ENCODE peak calls at places on chromosomes 4 and X, in nine cellular contexts. H, G, A, U, D, L, I, K and F are unnamed samples.

GRCh38 chr4:76905521-76905920 is 7.6 kb upstream of the SOWAHB start:
- DNase-seq in H (no peak), G (no peak), A (no peak), U (no peak), D (no peak), L (no peak), I (no peak), K (peak), F (no peak)

GRCh38 chr4:29278580-29278979 is 1441.6 kb upstream of the PCDH7 start:
- DNase-seq in H (no peak), G (no peak), A (no peak), U (no peak), D (no peak), L (peak), I (no peak), K (peak), F (no peak)

GRCh38 chr4:150080875-150081274 is 2.6 kb downstream of the DCLK2 start:
- DNase-seq in H (no peak), G (no peak), A (no peak), U (no peak), D (no peak), L (no peak), I (no peak), K (no peak), F (no peak)

GRCh38 chr4:53920116-53920515 is 144.3 kb downstream of the CHIC2 start:
- DNase-seq in H (no peak), G (no peak), A (no peak), U (no peak), D (no peak), L (peak), I (peak), K (peak), F (no peak)

GRCh38 chr4:119068529-119068962 is 67.1 kb upstream of the MYOZ2 start:
- DNase-seq in H (no peak), G (no peak), A (no peak), U (no peak), D (no peak), L (peak), I (no peak), K (peak), F (no peak)

GRCh38 chr4:77443941-77444340 is 161.7 kb upstream of the CXCL13 start:
- DNase-seq in H (no peak), G (no peak), A (no peak), U (no peak), D (no peak), L (no peak), I (no peak), K (no peak), F (no peak)

GRCh38 chrX:20309796-20310195 is 43.1 kb upstream of the RPS6KA3 start:
- DNase-seq in H (no peak), G (no peak), A (no peak), U (no peak), D (no peak), L (no peak), I (no peak), K (no peak), F (no peak)

GRCh38 chr4:40193018-40193571 is 3.7 kb upstream of the RHOH start:
- DNase-seq in H (no peak), G (no peak), A (no peak), U (no peak), D (no peak), L (no peak), I (no peak), K (no peak), F (no peak)

GRCh38 chr4:139808381-139809206 is 143.0 kb downstream of the MGST2 start:
- DNase-seq in H (no peak), G (no peak), A (no peak), U (no peak), D (no peak), L (no peak), I (no peak), K (no peak), F (no peak)

GRCh38 chr4:83217721-83218522 is 66.7 kb downstream of the COQ2 start:
- DNase-seq in H (no peak), G (peak), A (peak), U (no peak), D (no peak), L (peak), I (no peak), K (no peak), F (peak)

GRCh38 chr4:139523076-139523475 is 32.9 kb downstream of the SETD7 start:
- DNase-seq in H (no peak), G (no peak), A (no peak), U (no peak), D (no peak), L (no peak), I (no peak), K (no peak), F (no peak)

GRCh38 chrX:134821370-134821769 is 163.1 kb upstream of the PLAC1 start:
- DNase-seq in H (no peak), G (no peak), A (no peak), U (no peak), D (no peak), L (peak), I (peak), K (no peak), F (no peak)

GRCh38 chr4:128862608-128863313 is 53.3 kb downstream of the JADE1 start:
- DNase-seq in H (no peak), G (no peak), A (peak), U (no peak), D (no peak), L (peak), I (peak), K (no peak), F (no peak)

GRCh38 chrX:18598413-18598812 is 73.5 kb downstream of the RS1 start:
- DNase-seq in H (no peak), G (no peak), A (no peak), U (no peak), D (no peak), L (no peak), I (no peak), K (no peak), F (no peak)

GRCh38 chr4:16916719-16917337 is 18.4 kb upstream of the LDB2 start:
- DNase-seq in H (peak), G (no peak), A (peak), U (no peak), D (peak), L (peak), I (peak), K (peak), F (peak)

GRCh38 chrX:97399400-97399799 is 515.7 kb downstream of the RPA4 start:
- DNase-seq in H (no peak), G (no peak), A (peak), U (no peak), D (no peak), L (peak), I (no peak), K (peak), F (no peak)

GRCh38 chr4:98794565-98795205 is 134.2 kb downstream of the EIF4E start:
- DNase-seq in H (no peak), G (no peak), A (no peak), U (no peak), D (no peak), L (peak), I (no peak), K (peak), F (no peak)

GRCh38 chr4:1591107-1591506 is 93.0 kb downstream of the FAM53A start:
- DNase-seq in H (no peak), G (no peak), A (no peak), U (no peak), D (no peak), L (no peak), I (no peak), K (no peak), F (no peak)

DNA sequence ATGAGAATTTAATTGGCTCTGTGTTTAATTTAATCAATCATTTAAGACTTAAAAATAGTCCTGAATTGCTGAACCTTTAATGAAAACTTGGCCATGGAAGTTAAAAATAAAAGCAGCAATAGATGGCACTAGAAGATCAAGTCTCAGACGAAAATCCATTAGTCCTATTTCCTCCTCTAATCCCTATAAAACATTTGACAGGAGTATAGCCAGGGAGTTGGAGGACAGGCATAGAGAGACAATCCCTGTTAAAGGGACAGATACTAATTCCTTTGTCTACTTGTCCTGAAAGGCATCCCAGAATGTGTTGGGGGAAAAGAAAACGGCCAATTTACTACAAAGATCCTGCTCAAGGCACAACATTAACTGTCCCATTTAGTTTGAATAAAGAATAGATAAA is 276.3 kb upstream of the TACR3 start:
- DNase-seq in H (no peak), G (no peak), A (no peak), U (no peak), D (no peak), L (peak), I (no peak), K (peak), F (no peak)
- TF ChIP-seq CTCF in H (no peak), G (no peak), A (peak), U (no peak), D (no peak), L (peak), I (no peak), K (peak), F (no peak)

DNA sequence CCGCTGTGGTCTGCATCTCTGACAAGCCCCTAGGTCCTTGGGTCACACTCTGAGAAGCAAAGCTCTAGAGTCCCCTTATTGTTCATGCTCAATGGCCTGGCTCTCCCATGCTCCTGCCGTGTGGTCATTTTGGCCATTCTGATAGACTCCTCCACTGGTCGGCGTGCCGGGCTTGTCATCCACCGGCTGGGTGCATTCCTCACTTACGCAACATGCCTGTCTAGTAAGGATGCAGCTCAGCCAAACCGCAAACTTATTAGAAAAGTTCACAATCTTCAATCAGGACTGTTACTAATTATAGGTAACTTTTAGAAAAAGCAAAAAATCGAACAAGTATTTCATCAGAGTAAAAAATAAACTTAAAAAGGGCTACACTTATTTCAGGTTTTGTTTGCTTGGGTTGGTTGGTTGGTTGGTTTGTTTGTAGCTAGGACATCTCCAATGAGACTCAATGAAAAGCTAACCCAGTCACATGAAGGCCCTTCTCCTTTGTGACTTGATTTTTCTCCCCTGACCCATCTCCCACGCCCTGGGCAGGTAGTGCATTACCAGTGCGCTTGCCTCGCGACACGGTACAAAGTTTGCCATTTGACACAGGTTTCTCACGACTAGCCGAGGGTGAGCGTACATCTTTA is 41.0 kb downstream of the IRF2 start:
- DNase-seq in H (no peak), G (no peak), A (no peak), U (no peak), D (no peak), L (no peak), I (no peak), K (no peak), F (no peak)
- TF ChIP-seq CTCF in H (no peak), G (no peak), A (no peak), U (no peak), D (no peak), L (no peak), I (no peak), K (no peak), F (no peak)

DNA sequence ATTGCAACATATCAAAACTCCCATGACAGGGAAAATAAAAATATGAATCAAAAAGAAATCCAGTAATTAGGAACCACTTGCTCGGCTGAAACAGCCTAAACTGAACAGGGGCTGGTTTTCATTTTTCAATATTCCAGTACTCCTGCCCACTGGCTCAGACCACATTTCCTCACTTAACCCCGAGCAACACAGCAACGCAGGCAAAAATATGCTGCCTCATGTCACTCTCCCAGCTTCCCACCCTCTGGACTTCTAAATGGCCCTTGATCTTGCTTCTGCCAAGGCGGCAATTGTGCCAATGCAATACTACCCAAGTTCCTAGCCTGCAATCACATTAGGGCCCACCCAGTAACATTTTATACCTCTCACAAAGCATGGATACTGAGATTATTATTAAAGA is 30.6 kb downstream of the USP46 start:
- DNase-seq in H (no peak), G (no peak), A (no peak), U (no peak), D (no peak), L (no peak), I (no peak), K (no peak), F (no peak)
- TF ChIP-seq CTCF in H (no peak), G (no peak), A (no peak), U (no peak), D (no peak), L (no peak), I (no peak), K (no peak), F (no peak)

GRCh38 chr4:3766791-3767561 is 791 bp downstream of the ADRA2C start:
- DNase-seq in H (no peak), G (no peak), A (no peak), U (no peak), D (no peak), L (peak), I (peak), K (no peak), F (no peak)

GRCh38 chr4:3768842-3769641 is 2.9 kb downstream of the ADRA2C start:
- DNase-seq in H (no peak), G (no peak), A (no peak), U (no peak), D (no peak), L (no peak), I (no peak), K (no peak), F (no peak)

GRCh38 chr4:3769642-3770184 is 3.5 kb downstream of the ADRA2C start:
- DNase-seq in H (no peak), G (no peak), A (no peak), U (no peak), D (no peak), L (no peak), I (no peak), K (no peak), F (no peak)

GRCh38 chr4:3766207-3766790 is at the start of gene ADRA2C:
- DNase-seq in H (no peak), G (no peak), A (no peak), U (no peak), D (peak), L (peak), I (peak), K (no peak), F (peak)

GRCh38 chr4:3767569-3768288 is 1.5 kb downstream of the ADRA2C start:
- DNase-seq in H (no peak), G (no peak), A (no peak), U (no peak), D (no peak), L (peak), I (peak), K (no peak), F (peak)
- TF ChIP-seq CTCF in H (no peak), G (no peak), A (no peak), U (no peak), D (no peak), L (no peak), I (no peak), K (peak), F (no peak)

GRCh38 chr4:6079965-6080364 is 61.7 kb upstream of the C4orf50 start:
- DNase-seq in H (no peak), G (no peak), A (no peak), U (no peak), D (no peak), L (no peak), I (no peak), K (no peak), F (no peak)

GRCh38 chr4:6071959-6072720 is 53.9 kb upstream of the C4orf50 start:
- DNase-seq in H (no peak), G (peak), A (no peak), U (no peak), D (peak), L (no peak), I (no peak), K (no peak), F (no peak)

GRCh38 chr4:6071191-6071958 is 53.1 kb upstream of the C4orf50 start:
- DNase-seq in H (no peak), G (no peak), A (no peak), U (no peak), D (no peak), L (no peak), I (no peak), K (no peak), F (no peak)

GRCh38 chr4:6074723-6075122 is 56.5 kb upstream of the C4orf50 start:
- DNase-seq in H (no peak), G (no peak), A (no peak), U (no peak), D (no peak), L (no peak), I (no peak), K (no peak), F (no peak)

GRCh38 chr4:6076391-6076790 is 58.2 kb upstream of the C4orf50 start:
- DNase-seq in H (no peak), G (no peak), A (no peak), U (no peak), D (no peak), L (no peak), I (no peak), K (no peak), F (no peak)
- TF ChIP-seq CTCF in H (no peak), G (no peak), A (peak), U (no peak), D (no peak), L (no peak), I (no peak), K (no peak), F (no peak)

GRCh38 chr4:38873290-38873949 is 5.8 kb downstream of the FAM114A1 start:
- DNase-seq in H (no peak), G (no peak), A (no peak), U (no peak), D (no peak), L (no peak), I (no peak), K (no peak), F (no peak)
- TF ChIP-seq CTCF in H (no peak), G (no peak), A (no peak), U (no peak), D (no peak), L (no peak), I (no peak), K (peak), F (no peak)

GRCh38 chrX:10102046-10102704 is 54.6 kb upstream of the CLCN4 start:
- DNase-seq in H (no peak), G (no peak), A (no peak), U (no peak), D (peak), L (no peak), I (no peak), K (no peak), F (no peak)
- TF ChIP-seq CTCF in H (no peak), G (no peak), A (no peak), U (no peak), D (no peak), L (no peak), I (no peak), K (no peak), F (no peak)